ENCODE peak calls at places on chromosome 4, in seven cellular contexts. One of them, this sample, is unnamed.

GRCh38 chr4:68873218-68873502 is 57.4 kb downstream of the UGT2B10 start:
- DNase-seq in AG09309: no peak
- DNase-seq in brain microvascular endothelial cell: no peak
- DNase-seq in AG10803: no peak
- DNase-seq in HFFc6: no peak
- DNase-seq in neural progenitor cell: no peak
- DNase-seq in heart left ventricle: no peak
- DNase-seq in this sample: no peak

GRCh38 chr4:150181536-150181935 is 103.3 kb downstream of the DCLK2 start:
- DNase-seq in HFFc6: no peak
- DNase-seq in AG10803: peak; percentile 49
- DNase-seq in brain microvascular endothelial cell: peak; percentile 39
- DNase-seq in neural progenitor cell: peak; percentile 26
- DNase-seq in heart left ventricle: no peak
- DNase-seq in AG09309: no peak
- DNase-seq in this sample: no peak

GRCh38 chr4:79682801-79683217 is 274.8 kb upstream of the GK2 start:
- DNase-seq in AG10803: no peak
- DNase-seq in neural progenitor cell: peak; percentile 12
- DNase-seq in brain microvascular endothelial cell: no peak
- DNase-seq in AG09309: no peak
- DNase-seq in HFFc6: no peak
- DNase-seq in heart left ventricle: peak; percentile 35
- DNase-seq in this sample: no peak

GRCh38 chr4:80199004-80199579 is 1.8 kb downstream of the PRDM8 start:
- DNase-seq in AG09309: no peak
- DNase-seq in heart left ventricle: no peak
- DNase-seq in brain microvascular endothelial cell: no peak
- DNase-seq in HFFc6: no peak
- DNase-seq in AG10803: no peak
- DNase-seq in neural progenitor cell: no peak
- DNase-seq in this sample: no peak

GRCh38 chr4:103091601-103092223 is 7.9 kb downstream of the BDH2 start:
- DNase-seq in AG10803: peak; percentile 81
- DNase-seq in HFFc6: peak; percentile 72
- DNase-seq in brain microvascular endothelial cell: peak; percentile 50
- DNase-seq in heart left ventricle: no peak
- DNase-seq in neural progenitor cell: peak; percentile 71
- DNase-seq in AG09309: no peak
- DNase-seq in this sample: peak; percentile 21

GRCh38 chr4:169033660-169034059 is 23.6 kb upstream of the CBR4 start:
- DNase-seq in HFFc6: no peak
- DNase-seq in brain microvascular endothelial cell: no peak
- DNase-seq in AG10803: no peak
- DNase-seq in neural progenitor cell: no peak
- DNase-seq in AG09309: no peak
- DNase-seq in heart left ventricle: peak; percentile 62
- DNase-seq in this sample: no peak

GRCh38 chr4:52968696-52969095 is 106.6 kb downstream of the RASL11B start:
- DNase-seq in HFFc6: no peak
- DNase-seq in AG09309: no peak
- DNase-seq in brain microvascular endothelial cell: no peak
- DNase-seq in AG10803: no peak
- DNase-seq in neural progenitor cell: no peak
- DNase-seq in heart left ventricle: no peak
- DNase-seq in this sample: no peak

GRCh38 chr4:907691-908437 is 24.3 kb downstream of the GAK start:
- DNase-seq in AG09309: no peak
- DNase-seq in heart left ventricle: peak; percentile 42
- DNase-seq in HFFc6: no peak
- DNase-seq in neural progenitor cell: no peak
- DNase-seq in AG10803: no peak
- DNase-seq in brain microvascular endothelial cell: no peak
- DNase-seq in this sample: no peak

GRCh38 chr4:122341906-122342305 is 36.9 kb upstream of the ADAD1 start:
- DNase-seq in neural progenitor cell: no peak
- DNase-seq in heart left ventricle: no peak
- DNase-seq in brain microvascular endothelial cell: peak; percentile 81
- DNase-seq in AG09309: peak; percentile 77
- DNase-seq in HFFc6: peak; percentile 88
- DNase-seq in AG10803: peak; percentile 88
- DNase-seq in this sample: no peak

GRCh38 chr4:139641218-139641617 is 24.4 kb upstream of the MGST2 start:
- DNase-seq in heart left ventricle: no peak
- DNase-seq in AG09309: no peak
- DNase-seq in AG10803: peak; percentile 62
- DNase-seq in neural progenitor cell: no peak
- DNase-seq in brain microvascular endothelial cell: peak; percentile 39
- DNase-seq in HFFc6: peak; percentile 60
- DNase-seq in this sample: no peak

GRCh38 chr4:87493147-87493546 is 36.0 kb downstream of the SPARCL1 start:
- DNase-seq in heart left ventricle: no peak
- DNase-seq in brain microvascular endothelial cell: no peak
- DNase-seq in AG10803: no peak
- DNase-seq in neural progenitor cell: no peak
- DNase-seq in HFFc6: no peak
- DNase-seq in AG09309: no peak
- DNase-seq in this sample: no peak

DNA sequence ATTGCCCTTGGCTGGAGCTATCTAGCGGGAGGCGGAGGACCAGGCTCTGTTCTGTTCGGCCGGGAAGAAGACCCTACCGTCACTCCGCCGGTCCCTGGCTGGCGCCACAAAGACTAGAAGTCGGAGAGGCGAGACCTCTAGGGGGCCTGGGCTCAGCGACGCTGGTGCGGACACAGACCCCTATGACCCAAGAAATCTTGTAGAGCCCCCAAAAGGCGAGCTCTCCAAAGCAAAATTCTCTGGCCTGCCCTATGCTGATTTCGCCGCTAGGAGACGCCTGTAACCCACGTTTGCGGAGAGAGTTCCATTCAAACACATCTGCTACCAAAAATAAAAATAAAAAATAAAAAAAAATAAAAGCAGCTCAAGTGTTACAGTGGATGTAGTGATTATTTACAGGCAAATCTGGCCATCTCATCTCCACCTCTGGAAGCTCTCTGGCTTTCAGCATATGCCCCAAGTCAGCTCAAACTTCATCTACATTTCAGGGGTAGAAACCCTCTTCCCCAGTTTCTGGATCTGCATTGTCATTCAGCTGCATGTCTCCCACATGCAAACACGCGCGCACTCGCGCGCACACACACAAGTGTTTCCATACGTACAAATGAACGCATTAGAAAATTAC is 2.4 kb upstream of the PCDH10 start:
- DNase-seq in HFFc6: peak; percentile 57
- DNase-seq in neural progenitor cell: peak; percentile 80
- DNase-seq in AG10803: peak; percentile 35
- DNase-seq in heart left ventricle: peak; percentile 43
- DNase-seq in AG09309: no peak
- DNase-seq in brain microvascular endothelial cell: peak; percentile 53
- DNase-seq in this sample: peak; percentile 73
- TF ChIP-seq CTCF in HFFc6: peak; percentile 95
- TF ChIP-seq CTCF in neural progenitor cell: peak; percentile 91
- TF ChIP-seq CTCF in AG10803: peak; percentile 91
- TF ChIP-seq CTCF in heart left ventricle: peak; percentile 73
- TF ChIP-seq CTCF in AG09309: peak; percentile 96
- TF ChIP-seq CTCF in brain microvascular endothelial cell: peak; percentile 98
- TF ChIP-seq CTCF in this sample: peak; percentile 93

GRCh38 chr4:182642831-182643230 is 274.4 kb downstream of the DCTD start:
- DNase-seq in AG09309: no peak
- DNase-seq in AG10803: peak; percentile 15
- DNase-seq in heart left ventricle: no peak
- DNase-seq in HFFc6: peak; percentile 28
- DNase-seq in brain microvascular endothelial cell: peak; percentile 56
- DNase-seq in neural progenitor cell: no peak
- DNase-seq in this sample: no peak
- TF ChIP-seq CTCF in AG09309: no peak
- TF ChIP-seq CTCF in AG10803: peak; percentile 34
- TF ChIP-seq CTCF in heart left ventricle: no peak
- TF ChIP-seq CTCF in HFFc6: peak; percentile 74
- TF ChIP-seq CTCF in brain microvascular endothelial cell: peak; percentile 50
- TF ChIP-seq CTCF in neural progenitor cell: no peak
- TF ChIP-seq CTCF in this sample: peak; percentile 46

DNA sequence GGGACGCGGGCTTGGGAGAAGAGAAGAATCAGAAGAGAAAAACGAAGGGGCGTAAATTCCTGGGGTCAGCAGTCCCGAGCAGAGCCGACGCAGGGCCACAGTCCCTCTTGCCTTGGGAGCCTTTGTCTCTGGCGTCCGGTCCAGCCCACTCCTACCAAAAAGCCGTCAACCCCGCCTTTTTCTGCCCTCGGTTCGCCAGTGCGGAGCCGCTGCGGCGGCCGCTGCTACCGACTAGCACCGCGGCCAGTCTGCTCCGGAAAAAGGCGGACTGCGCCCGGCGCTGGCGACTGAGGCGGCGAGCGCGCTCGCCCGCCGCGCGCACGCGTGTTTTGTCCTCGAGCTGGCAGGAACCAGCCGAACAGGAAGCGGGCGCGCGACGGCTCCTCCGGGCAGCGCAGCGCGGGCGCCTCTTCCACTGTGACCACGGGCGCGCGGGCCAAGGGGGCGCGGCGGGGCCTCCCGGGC is 502 bp downstream of the HNRNPDL start:
- DNase-seq in heart left ventricle: no peak
- DNase-seq in brain microvascular endothelial cell: peak; percentile 13
- DNase-seq in neural progenitor cell: peak; percentile 89
- DNase-seq in AG10803: no peak
- DNase-seq in AG09309: no peak
- DNase-seq in HFFc6: peak; percentile 52
- DNase-seq in this sample: no peak
- TF ChIP-seq CTCF in heart left ventricle: peak; percentile 1
- TF ChIP-seq CTCF in brain microvascular endothelial cell: no peak
- TF ChIP-seq CTCF in neural progenitor cell: no peak
- TF ChIP-seq CTCF in AG10803: no peak
- TF ChIP-seq CTCF in AG09309: no peak
- TF ChIP-seq CTCF in HFFc6: peak; percentile 68
- TF ChIP-seq CTCF in this sample: no peak

GRCh38 chr4:185224597-185224996 is 15.2 kb downstream of the SNX25 start:
- DNase-seq in heart left ventricle: no peak
- DNase-seq in HFFc6: no peak
- DNase-seq in AG09309: no peak
- DNase-seq in brain microvascular endothelial cell: no peak
- DNase-seq in neural progenitor cell: no peak
- DNase-seq in AG10803: no peak
- DNase-seq in this sample: no peak
- TF ChIP-seq CTCF in heart left ventricle: no peak
- TF ChIP-seq CTCF in HFFc6: peak; percentile 58
- TF ChIP-seq CTCF in AG09309: no peak
- TF ChIP-seq CTCF in brain microvascular endothelial cell: peak; percentile 34
- TF ChIP-seq CTCF in neural progenitor cell: no peak
- TF ChIP-seq CTCF in AG10803: no peak
- TF ChIP-seq CTCF in this sample: no peak

GRCh38 chr4:10893417-10893816 is 208.8 kb upstream of the CLNK start:
- DNase-seq in AG10803: no peak
- DNase-seq in brain microvascular endothelial cell: no peak
- DNase-seq in neural progenitor cell: peak; percentile 36
- DNase-seq in HFFc6: no peak
- DNase-seq in AG09309: no peak
- DNase-seq in heart left ventricle: no peak
- DNase-seq in this sample: no peak
- TF ChIP-seq CTCF in AG10803: peak; percentile 11
- TF ChIP-seq CTCF in brain microvascular endothelial cell: peak; percentile 75
- TF ChIP-seq CTCF in neural progenitor cell: peak; percentile 65
- TF ChIP-seq CTCF in HFFc6: no peak
- TF ChIP-seq CTCF in AG09309: no peak
- TF ChIP-seq CTCF in heart left ventricle: peak; percentile 8
- TF ChIP-seq CTCF in this sample: peak; percentile 56

GRCh38 chr4:56435748-56436442 is at the start of gene PAICS:
- DNase-seq in AG09309: peak; percentile 58
- DNase-seq in heart left ventricle: peak; percentile 97
- DNase-seq in brain microvascular endothelial cell: peak; percentile 89
- DNase-seq in AG10803: peak; percentile 90
- DNase-seq in HFFc6: peak; percentile 86
- DNase-seq in neural progenitor cell: peak; percentile 98
- DNase-seq in this sample: peak; percentile 92

GRCh38 chr4:56433280-56433679 is 2.1 kb downstream of the PPAT start:
- DNase-seq in HFFc6: no peak
- DNase-seq in heart left ventricle: no peak
- DNase-seq in AG10803: no peak
- DNase-seq in neural progenitor cell: no peak
- DNase-seq in AG09309: no peak
- DNase-seq in brain microvascular endothelial cell: no peak
- DNase-seq in this sample: no peak

GRCh38 chr4:56430203-56430602 is 5.2 kb downstream of the PPAT start:
- DNase-seq in AG10803: no peak
- DNase-seq in heart left ventricle: no peak
- DNase-seq in brain microvascular endothelial cell: no peak
- DNase-seq in AG09309: no peak
- DNase-seq in neural progenitor cell: no peak
- DNase-seq in HFFc6: no peak
- DNase-seq in this sample: no peak

GRCh38 chr4:56434599-56435000 is 815 bp downstream of the PPAT start:
- DNase-seq in brain microvascular endothelial cell: peak; percentile 66
- DNase-seq in AG09309: no peak
- DNase-seq in AG10803: peak; percentile 49
- DNase-seq in neural progenitor cell: peak; percentile 76
- DNase-seq in heart left ventricle: no peak
- DNase-seq in HFFc6: peak; percentile 69
- DNase-seq in this sample: no peak

GRCh38 chr4:56435001-56435747 is at the start of gene PPAT:
- DNase-seq in heart left ventricle: peak; percentile 99
- DNase-seq in HFFc6: peak; percentile 97
- DNase-seq in AG10803: peak; percentile 95
- DNase-seq in brain microvascular endothelial cell: peak; percentile 97
- DNase-seq in AG09309: peak; percentile 83
- DNase-seq in neural progenitor cell: peak; percentile 99
- DNase-seq in this sample: peak; percentile 97
- TF ChIP-seq CTCF in heart left ventricle: peak; percentile 43
- TF ChIP-seq CTCF in HFFc6: peak; percentile 65
- TF ChIP-seq CTCF in AG10803: peak; percentile 4
- TF ChIP-seq CTCF in brain microvascular endothelial cell: no peak
- TF ChIP-seq CTCF in AG09309: peak; percentile 11
- TF ChIP-seq CTCF in neural progenitor cell: peak; percentile 37
- TF ChIP-seq CTCF in this sample: peak; percentile 32

This sample was measured in neural crest cell.